ENCODE peak calls at places on chromosomes 6 and 20, in ten cellular contexts. One of them, this sample, is unnamed.

GRCh38 chr6:15073344-15073789 is 172.5 kb upstream of the JARID2 start:
- DNase-seq in SJCRH30: peak; percentile 8
- DNase-seq in stomach: no peak
- DNase-seq in Peyer's patch: no peak
- DNase-seq in fibroblast of lung: no peak
- DNase-seq in CD8-positive, alpha-beta memory T cell: no peak
- DNase-seq in CD4-positive, alpha-beta memory T cell: no peak
- DNase-seq in heart right ventricle: no peak
- DNase-seq in cardiac muscle cell: no peak
- DNase-seq in H1: no peak
- DNase-seq in this sample: no peak

GRCh38 chr20:62918830-62919229 is 7.5 kb downstream of the DIDO1 start:
- DNase-seq in SJCRH30: no peak
- DNase-seq in fibroblast of lung: no peak
- DNase-seq in Peyer's patch: peak; percentile 67
- DNase-seq in H1: no peak
- DNase-seq in CD4-positive, alpha-beta memory T cell: peak; percentile 66
- DNase-seq in stomach: no peak
- DNase-seq in heart right ventricle: no peak
- DNase-seq in CD8-positive, alpha-beta memory T cell: peak; percentile 68
- DNase-seq in cardiac muscle cell: no peak
- DNase-seq in this sample: no peak

GRCh38 chr6:141452354-141452686 is 680.4 kb upstream of the GJE1 start:
- DNase-seq in Peyer's patch: no peak
- DNase-seq in CD4-positive, alpha-beta memory T cell: no peak
- DNase-seq in H1: no peak
- DNase-seq in stomach: no peak
- DNase-seq in SJCRH30: no peak
- DNase-seq in cardiac muscle cell: no peak
- DNase-seq in fibroblast of lung: no peak
- DNase-seq in CD8-positive, alpha-beta memory T cell: no peak
- DNase-seq in heart right ventricle: no peak
- DNase-seq in this sample: no peak

GRCh38 chr6:138541793-138542481 is 42.6 kb upstream of the NHSL1 start:
- DNase-seq in CD8-positive, alpha-beta memory T cell: no peak
- DNase-seq in heart right ventricle: no peak
- DNase-seq in CD4-positive, alpha-beta memory T cell: no peak
- DNase-seq in H1: no peak
- DNase-seq in cardiac muscle cell: no peak
- DNase-seq in SJCRH30: no peak
- DNase-seq in fibroblast of lung: no peak
- DNase-seq in Peyer's patch: no peak
- DNase-seq in stomach: no peak
- DNase-seq in this sample: no peak

GRCh38 chr6:126153661-126154060 is 167.3 kb downstream of the TRMT11 start:
- DNase-seq in Peyer's patch: no peak
- DNase-seq in stomach: no peak
- DNase-seq in SJCRH30: peak; percentile 5
- DNase-seq in heart right ventricle: no peak
- DNase-seq in CD4-positive, alpha-beta memory T cell: no peak
- DNase-seq in fibroblast of lung: peak; percentile 82
- DNase-seq in H1: no peak
- DNase-seq in CD8-positive, alpha-beta memory T cell: no peak
- DNase-seq in cardiac muscle cell: no peak
- DNase-seq in this sample: no peak

GRCh38 chr6:39008737-39009136 is 39.8 kb upstream of the GLP1R start:
- DNase-seq in fibroblast of lung: no peak
- DNase-seq in Peyer's patch: no peak
- DNase-seq in SJCRH30: no peak
- DNase-seq in stomach: no peak
- DNase-seq in H1: no peak
- DNase-seq in CD4-positive, alpha-beta memory T cell: no peak
- DNase-seq in CD8-positive, alpha-beta memory T cell: no peak
- DNase-seq in heart right ventricle: no peak
- DNase-seq in cardiac muscle cell: no peak
- DNase-seq in this sample: no peak

GRCh38 chr6:156809034-156809433 is 31.9 kb downstream of the ARID1B start:
- DNase-seq in SJCRH30: no peak
- DNase-seq in heart right ventricle: no peak
- DNase-seq in H1: no peak
- DNase-seq in stomach: no peak
- DNase-seq in fibroblast of lung: peak; percentile 40
- DNase-seq in CD4-positive, alpha-beta memory T cell: no peak
- DNase-seq in Peyer's patch: peak; percentile 72
- DNase-seq in cardiac muscle cell: no peak
- DNase-seq in CD8-positive, alpha-beta memory T cell: no peak
- DNase-seq in this sample: no peak

GRCh38 chr20:64151634-64152530 is 12.4 kb upstream of the MYT1 start:
- DNase-seq in CD4-positive, alpha-beta memory T cell: no peak
- DNase-seq in Peyer's patch: no peak
- DNase-seq in fibroblast of lung: no peak
- DNase-seq in cardiac muscle cell: no peak
- DNase-seq in CD8-positive, alpha-beta memory T cell: no peak
- DNase-seq in SJCRH30: no peak
- DNase-seq in H1: no peak
- DNase-seq in heart right ventricle: no peak
- DNase-seq in stomach: no peak
- DNase-seq in this sample: no peak

GRCh38 chr20:31691646-31692275 is 30.9 kb downstream of the BCL2L1 start:
- DNase-seq in SJCRH30: peak; percentile 63
- DNase-seq in heart right ventricle: no peak
- DNase-seq in H1: no peak
- DNase-seq in cardiac muscle cell: no peak
- DNase-seq in stomach: no peak
- DNase-seq in Peyer's patch: no peak
- DNase-seq in CD4-positive, alpha-beta memory T cell: no peak
- DNase-seq in CD8-positive, alpha-beta memory T cell: no peak
- DNase-seq in fibroblast of lung: no peak
- DNase-seq in this sample: no peak

GRCh38 chr20:60037120-60037499 is 78.9 kb downstream of the CDH26 start:
- DNase-seq in H1: no peak
- DNase-seq in cardiac muscle cell: no peak
- DNase-seq in Peyer's patch: no peak
- DNase-seq in fibroblast of lung: no peak
- DNase-seq in heart right ventricle: no peak
- DNase-seq in CD8-positive, alpha-beta memory T cell: no peak
- DNase-seq in CD4-positive, alpha-beta memory T cell: no peak
- DNase-seq in SJCRH30: peak; percentile 46
- DNase-seq in stomach: no peak
- DNase-seq in this sample: no peak

GRCh38 chr6:127420558-127420957 is 38.6 kb downstream of the KIAA0408 start:
- DNase-seq in fibroblast of lung: peak; percentile 94
- DNase-seq in stomach: peak; percentile 63
- DNase-seq in H1: peak; percentile 86
- DNase-seq in SJCRH30: peak; percentile 64
- DNase-seq in CD4-positive, alpha-beta memory T cell: peak; percentile 63
- DNase-seq in Peyer's patch: peak; percentile 86
- DNase-seq in CD8-positive, alpha-beta memory T cell: peak; percentile 78
- DNase-seq in heart right ventricle: peak; percentile 43
- DNase-seq in cardiac muscle cell: peak; percentile 57
- DNase-seq in this sample: peak; percentile 23

GRCh38 chr6:85186546-85187170 is 263.2 kb upstream of the NT5E start:
- DNase-seq in CD8-positive, alpha-beta memory T cell: no peak
- DNase-seq in H1: no peak
- DNase-seq in CD4-positive, alpha-beta memory T cell: no peak
- DNase-seq in Peyer's patch: no peak
- DNase-seq in heart right ventricle: no peak
- DNase-seq in cardiac muscle cell: no peak
- DNase-seq in SJCRH30: no peak
- DNase-seq in stomach: no peak
- DNase-seq in fibroblast of lung: peak; percentile 5
- DNase-seq in this sample: no peak
- H3K27ac ChIP-seq in CD8-positive, alpha-beta memory T cell: no peak overlapping the region
- H3K27ac ChIP-seq in H1: no peak overlapping the region
- H3K27ac ChIP-seq in CD4-positive, alpha-beta memory T cell: no peak overlapping the region
- H3K27ac ChIP-seq in Peyer's patch: no peak overlapping the region
- H3K27ac ChIP-seq in heart right ventricle: no peak overlapping the region
- H3K27ac ChIP-seq in cardiac muscle cell: no peak overlapping the region
- H3K27ac ChIP-seq in SJCRH30: no peak overlapping the region
- H3K27ac ChIP-seq in stomach: no peak overlapping the region
- H3K27ac ChIP-seq in fibroblast of lung: no peak overlapping the region
- H3K27ac ChIP-seq in this sample: no peak overlapping the region

GRCh38 chr20:7366189-7366588 is 574.1 kb downstream of the HAO1 start:
- DNase-seq in fibroblast of lung: no peak
- DNase-seq in SJCRH30: no peak
- DNase-seq in CD4-positive, alpha-beta memory T cell: no peak
- DNase-seq in heart right ventricle: no peak
- DNase-seq in H1: no peak
- DNase-seq in Peyer's patch: no peak
- DNase-seq in CD8-positive, alpha-beta memory T cell: no peak
- DNase-seq in stomach: no peak
- DNase-seq in cardiac muscle cell: no peak
- DNase-seq in this sample: no peak

GRCh38 chr20:7358670-7359069 is 581.6 kb downstream of the HAO1 start:
- DNase-seq in stomach: no peak
- DNase-seq in H1: no peak
- DNase-seq in fibroblast of lung: no peak
- DNase-seq in SJCRH30: no peak
- DNase-seq in CD8-positive, alpha-beta memory T cell: no peak
- DNase-seq in heart right ventricle: no peak
- DNase-seq in cardiac muscle cell: peak; percentile 40
- DNase-seq in Peyer's patch: no peak
- DNase-seq in CD4-positive, alpha-beta memory T cell: no peak
- DNase-seq in this sample: no peak

GRCh38 chr20:7359739-7360138 is 580.5 kb downstream of the HAO1 start:
- DNase-seq in heart right ventricle: no peak
- DNase-seq in CD8-positive, alpha-beta memory T cell: no peak
- DNase-seq in cardiac muscle cell: no peak
- DNase-seq in stomach: no peak
- DNase-seq in SJCRH30: no peak
- DNase-seq in CD4-positive, alpha-beta memory T cell: no peak
- DNase-seq in fibroblast of lung: no peak
- DNase-seq in Peyer's patch: no peak
- DNase-seq in H1: no peak
- DNase-seq in this sample: no peak

GRCh38 chr20:7362601-7363000 is 577.7 kb downstream of the HAO1 start:
- DNase-seq in Peyer's patch: no peak
- DNase-seq in stomach: no peak
- DNase-seq in CD4-positive, alpha-beta memory T cell: no peak
- DNase-seq in SJCRH30: no peak
- DNase-seq in CD8-positive, alpha-beta memory T cell: no peak
- DNase-seq in H1: no peak
- DNase-seq in heart right ventricle: no peak
- DNase-seq in fibroblast of lung: no peak
- DNase-seq in cardiac muscle cell: no peak
- DNase-seq in this sample: no peak

GRCh38 chr20:7361321-7361720 is 578.9 kb downstream of the HAO1 start:
- DNase-seq in CD4-positive, alpha-beta memory T cell: no peak
- DNase-seq in Peyer's patch: no peak
- DNase-seq in H1: no peak
- DNase-seq in heart right ventricle: no peak
- DNase-seq in CD8-positive, alpha-beta memory T cell: no peak
- DNase-seq in fibroblast of lung: no peak
- DNase-seq in stomach: no peak
- DNase-seq in cardiac muscle cell: peak; percentile 5
- DNase-seq in SJCRH30: no peak
- DNase-seq in this sample: no peak
- H3K9me3 ChIP-seq in CD4-positive, alpha-beta memory T cell: no peaks in the 10 kb centered on the region
- H3K9me3 ChIP-seq in Peyer's patch: no peaks in the 10 kb centered on the region
- H3K9me3 ChIP-seq in H1: no peaks in the 10 kb centered on the region
- H3K9me3 ChIP-seq in heart right ventricle: no peaks in the 10 kb centered on the region
- H3K9me3 ChIP-seq in CD8-positive, alpha-beta memory T cell: no peaks in the 10 kb centered on the region
- H3K9me3 ChIP-seq in fibroblast of lung: no peaks in the 10 kb centered on the region
- H3K9me3 ChIP-seq in stomach: no peaks in the 10 kb centered on the region
- H3K9me3 ChIP-seq in cardiac muscle cell: no peaks in the 10 kb centered on the region
- H3K9me3 ChIP-seq in SJCRH30: no peaks in the 10 kb centered on the region
- H3K9me3 ChIP-seq in this sample: peaks cover 4% of the 10 kb centered on the region

GRCh38 chr6:103893082-103893481 is 966.6 kb downstream of the HACE1 start:
- DNase-seq in stomach: no peak
- DNase-seq in CD8-positive, alpha-beta memory T cell: no peak
- DNase-seq in SJCRH30: no peak
- DNase-seq in heart right ventricle: peak; percentile 15
- DNase-seq in Peyer's patch: no peak
- DNase-seq in CD4-positive, alpha-beta memory T cell: no peak
- DNase-seq in H1: no peak
- DNase-seq in cardiac muscle cell: no peak
- DNase-seq in fibroblast of lung: no peak
- DNase-seq in this sample: no peak
- H3K4me1 ChIP-seq in stomach: peaks cover 7% of the 10 kb centered on the region
- H3K4me1 ChIP-seq in CD8-positive, alpha-beta memory T cell: no peaks in the 10 kb centered on the region
- H3K4me1 ChIP-seq in SJCRH30: no peaks in the 10 kb centered on the region
- H3K4me1 ChIP-seq in heart right ventricle: no peaks in the 10 kb centered on the region
- H3K4me1 ChIP-seq in Peyer's patch: no peaks in the 10 kb centered on the region
- H3K4me1 ChIP-seq in CD4-positive, alpha-beta memory T cell: no peaks in the 10 kb centered on the region
- H3K4me1 ChIP-seq in H1: no peaks in the 10 kb centered on the region
- H3K4me1 ChIP-seq in cardiac muscle cell: no peaks in the 10 kb centered on the region
- H3K4me1 ChIP-seq in fibroblast of lung: no peaks in the 10 kb centered on the region
- H3K4me1 ChIP-seq in this sample: no peaks in the 10 kb centered on the region

GRCh38 chr20:2750343-2751251 is 49.8 kb downstream of the CPXM1 start:
- DNase-seq in CD8-positive, alpha-beta memory T cell: no peak
- DNase-seq in stomach: peak; percentile 56
- DNase-seq in Peyer's patch: peak; percentile 64
- DNase-seq in CD4-positive, alpha-beta memory T cell: no peak
- DNase-seq in H1: no peak
- DNase-seq in cardiac muscle cell: no peak
- DNase-seq in fibroblast of lung: peak; percentile 35
- DNase-seq in SJCRH30: no peak
- DNase-seq in heart right ventricle: no peak
- DNase-seq in this sample: no peak

GRCh38 chr20:2752631-2753455 is 47.6 kb downstream of the CPXM1 start:
- DNase-seq in fibroblast of lung: peak; percentile 28
- DNase-seq in Peyer's patch: peak; percentile 56
- DNase-seq in stomach: no peak
- DNase-seq in heart right ventricle: no peak
- DNase-seq in CD8-positive, alpha-beta memory T cell: peak; percentile 70
- DNase-seq in CD4-positive, alpha-beta memory T cell: peak; percentile 49
- DNase-seq in SJCRH30: no peak
- DNase-seq in cardiac muscle cell: peak; percentile 70
- DNase-seq in H1: peak; percentile 29
- DNase-seq in this sample: peak; percentile 28

GRCh38 chr20:2749951-2750342 is 50.5 kb downstream of the CPXM1 start:
- DNase-seq in CD4-positive, alpha-beta memory T cell: no peak
- DNase-seq in cardiac muscle cell: no peak
- DNase-seq in CD8-positive, alpha-beta memory T cell: no peak
- DNase-seq in Peyer's patch: peak; percentile 41
- DNase-seq in H1: no peak
- DNase-seq in fibroblast of lung: no peak
- DNase-seq in SJCRH30: no peak
- DNase-seq in stomach: no peak
- DNase-seq in heart right ventricle: no peak
- DNase-seq in this sample: no peak

GRCh38 chr20:2751868-2752630 is 48.4 kb downstream of the CPXM1 start:
- DNase-seq in CD8-positive, alpha-beta memory T cell: peak; percentile 64
- DNase-seq in cardiac muscle cell: peak; percentile 28
- DNase-seq in SJCRH30: no peak
- DNase-seq in CD4-positive, alpha-beta memory T cell: peak; percentile 64
- DNase-seq in H1: no peak
- DNase-seq in Peyer's patch: peak; percentile 58
- DNase-seq in heart right ventricle: no peak
- DNase-seq in fibroblast of lung: no peak
- DNase-seq in stomach: peak; percentile 43
- DNase-seq in this sample: peak; percentile 24

DNA sequence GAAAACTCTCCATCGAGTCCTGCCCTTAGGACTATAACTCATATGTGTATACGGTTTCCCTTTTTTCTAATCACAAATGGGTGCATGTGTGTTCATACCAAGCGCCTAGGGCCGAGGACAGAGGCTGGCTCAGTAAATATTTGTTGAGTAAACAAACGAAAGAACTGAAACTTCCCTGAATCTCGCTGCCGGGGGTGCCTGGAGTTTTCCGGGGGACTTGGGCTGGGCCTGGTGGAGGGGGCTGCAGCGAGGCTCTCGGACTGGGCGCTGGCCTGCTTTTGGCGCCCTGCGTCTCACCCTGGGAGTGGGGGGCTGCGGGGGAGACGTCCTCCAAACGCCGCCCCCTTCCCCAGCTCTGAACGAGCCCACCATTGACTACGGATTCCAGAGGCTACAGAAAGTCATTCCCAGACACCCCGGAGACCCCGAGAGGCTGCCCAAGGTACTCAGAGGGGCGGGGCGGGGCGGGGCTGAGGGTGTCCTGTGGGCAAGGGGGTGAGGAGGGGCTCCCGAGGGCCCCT is 49.0 kb downstream of the CPXM1 start:
- DNase-seq in CD8-positive, alpha-beta memory T cell: no peak
- DNase-seq in H1: no peak
- DNase-seq in heart right ventricle: no peak
- DNase-seq in SJCRH30: no peak
- DNase-seq in fibroblast of lung: no peak
- DNase-seq in stomach: no peak
- DNase-seq in Peyer's patch: peak; percentile 42
- DNase-seq in CD4-positive, alpha-beta memory T cell: no peak
- DNase-seq in cardiac muscle cell: no peak
- DNase-seq in this sample: no peak
- H3K27ac ChIP-seq in CD8-positive, alpha-beta memory T cell: no peak overlapping the region
- H3K27ac ChIP-seq in H1: no peak overlapping the region
- H3K27ac ChIP-seq in heart right ventricle: no peak overlapping the region
- H3K27ac ChIP-seq in SJCRH30: no peak overlapping the region
- H3K27ac ChIP-seq in fibroblast of lung: no peak overlapping the region
- H3K27ac ChIP-seq in stomach: peak overlapping the region; percentile 64
- H3K27ac ChIP-seq in Peyer's patch: peak overlapping the region; percentile 49
- H3K27ac ChIP-seq in CD4-positive, alpha-beta memory T cell: no peak overlapping the region
- H3K27ac ChIP-seq in cardiac muscle cell: no peak overlapping the region
- H3K27ac ChIP-seq in this sample: peak overlapping the region; percentile 23